ENCODE peak calls at places on chromosomes 16 and 17, in eight cellular contexts. One of them, this sample, is unnamed.

GRCh38 chr17:78075545-78075944 is 53.0 kb downstream of the TMC6 start:
- DNase-seq in stimulated activated CD4-positive, alpha-beta T cell treated with anti-CD3 and anti-CD28 coated beads, Interleukin-2, amount 100 ng/mL, for 48 hours: no peak
- DNase-seq in NCI-H748 treated with DMSO at 0.1 percent for 48 hours: no peak
- DNase-seq in mesothelial cell of epicardium: no peak
- DNase-seq in LoVo: no peak
- DNase-seq in SW480: no peak
- DNase-seq in frontal cortex: no peak
- DNase-seq in activated T-helper 1 cell treated with anti-CD3 and anti-CD28 coated beads, Interleukin-12 subunit alpha, Interleukin-12 subunit beta, Interleukin-2, Interleukin-4 antibody, amounts not matched to agents 30 ng/mL and 10 ng/mL and 1 ng/mL, durations not matched to agents 14 hours and 24 hours and 36 hours: no peak
- DNase-seq in this sample: no peak

GRCh38 chr17:59371426-59372099 is 40.1 kb downstream of the YPEL2 start:
- DNase-seq in LoVo: no peak
- DNase-seq in SW480: no peak
- DNase-seq in stimulated activated CD4-positive, alpha-beta T cell treated with anti-CD3 and anti-CD28 coated beads, Interleukin-2, amount 100 ng/mL, for 48 hours: no peak
- DNase-seq in activated T-helper 1 cell treated with anti-CD3 and anti-CD28 coated beads, Interleukin-12 subunit alpha, Interleukin-12 subunit beta, Interleukin-2, Interleukin-4 antibody, amounts not matched to agents 30 ng/mL and 10 ng/mL and 1 ng/mL, durations not matched to agents 14 hours and 24 hours and 36 hours: no peak
- DNase-seq in mesothelial cell of epicardium: no peak
- DNase-seq in NCI-H748 treated with DMSO at 0.1 percent for 48 hours: no peak
- DNase-seq in frontal cortex: no peak
- DNase-seq in this sample: no peak

GRCh38 chr17:77427471-77427991 is 286.8 kb downstream of the SEC14L1 start:
- DNase-seq in NCI-H748 treated with DMSO at 0.1 percent for 48 hours: no peak
- DNase-seq in mesothelial cell of epicardium: peak
- DNase-seq in stimulated activated CD4-positive, alpha-beta T cell treated with anti-CD3 and anti-CD28 coated beads, Interleukin-2, amount 100 ng/mL, for 48 hours: no peak
- DNase-seq in frontal cortex: no peak
- DNase-seq in SW480: no peak
- DNase-seq in activated T-helper 1 cell treated with anti-CD3 and anti-CD28 coated beads, Interleukin-12 subunit alpha, Interleukin-12 subunit beta, Interleukin-2, Interleukin-4 antibody, amounts not matched to agents 30 ng/mL and 10 ng/mL and 1 ng/mL, durations not matched to agents 14 hours and 24 hours and 36 hours: no peak
- DNase-seq in LoVo: no peak
- DNase-seq in this sample: no peak

GRCh38 chr17:3848229-3848628 is 2.2 kb upstream of the NCBP3 start:
- DNase-seq in SW480: no peak
- DNase-seq in stimulated activated CD4-positive, alpha-beta T cell treated with anti-CD3 and anti-CD28 coated beads, Interleukin-2, amount 100 ng/mL, for 48 hours: no peak
- DNase-seq in NCI-H748 treated with DMSO at 0.1 percent for 48 hours: no peak
- DNase-seq in LoVo: no peak
- DNase-seq in activated T-helper 1 cell treated with anti-CD3 and anti-CD28 coated beads, Interleukin-12 subunit alpha, Interleukin-12 subunit beta, Interleukin-2, Interleukin-4 antibody, amounts not matched to agents 30 ng/mL and 10 ng/mL and 1 ng/mL, durations not matched to agents 14 hours and 24 hours and 36 hours: no peak
- DNase-seq in frontal cortex: no peak
- DNase-seq in mesothelial cell of epicardium: no peak
- DNase-seq in this sample: no peak

GRCh38 chr17:48223945-48224344 is 116.4 kb downstream of the SNX11 start:
- DNase-seq in LoVo: no peak
- DNase-seq in SW480: no peak
- DNase-seq in frontal cortex: no peak
- DNase-seq in stimulated activated CD4-positive, alpha-beta T cell treated with anti-CD3 and anti-CD28 coated beads, Interleukin-2, amount 100 ng/mL, for 48 hours: no peak
- DNase-seq in activated T-helper 1 cell treated with anti-CD3 and anti-CD28 coated beads, Interleukin-12 subunit alpha, Interleukin-12 subunit beta, Interleukin-2, Interleukin-4 antibody, amounts not matched to agents 30 ng/mL and 10 ng/mL and 1 ng/mL, durations not matched to agents 14 hours and 24 hours and 36 hours: no peak
- DNase-seq in NCI-H748 treated with DMSO at 0.1 percent for 48 hours: no peak
- DNase-seq in mesothelial cell of epicardium: no peak
- DNase-seq in this sample: no peak

GRCh38 chr17:14304876-14305636 is 4.2 kb downstream of the HS3ST3B1 start:
- DNase-seq in activated T-helper 1 cell treated with anti-CD3 and anti-CD28 coated beads, Interleukin-12 subunit alpha, Interleukin-12 subunit beta, Interleukin-2, Interleukin-4 antibody, amounts not matched to agents 30 ng/mL and 10 ng/mL and 1 ng/mL, durations not matched to agents 14 hours and 24 hours and 36 hours: no peak
- DNase-seq in mesothelial cell of epicardium: no peak
- DNase-seq in frontal cortex: no peak
- DNase-seq in NCI-H748 treated with DMSO at 0.1 percent for 48 hours: no peak
- DNase-seq in stimulated activated CD4-positive, alpha-beta T cell treated with anti-CD3 and anti-CD28 coated beads, Interleukin-2, amount 100 ng/mL, for 48 hours: no peak
- DNase-seq in SW480: no peak
- DNase-seq in LoVo: no peak
- DNase-seq in this sample: no peak

GRCh38 chr17:17994271-17994670 is 21.6 kb downstream of the DRC3 start:
- DNase-seq in activated T-helper 1 cell treated with anti-CD3 and anti-CD28 coated beads, Interleukin-12 subunit alpha, Interleukin-12 subunit beta, Interleukin-2, Interleukin-4 antibody, amounts not matched to agents 30 ng/mL and 10 ng/mL and 1 ng/mL, durations not matched to agents 14 hours and 24 hours and 36 hours: no peak
- DNase-seq in stimulated activated CD4-positive, alpha-beta T cell treated with anti-CD3 and anti-CD28 coated beads, Interleukin-2, amount 100 ng/mL, for 48 hours: no peak
- DNase-seq in NCI-H748 treated with DMSO at 0.1 percent for 48 hours: peak
- DNase-seq in LoVo: no peak
- DNase-seq in mesothelial cell of epicardium: no peak
- DNase-seq in frontal cortex: no peak
- DNase-seq in SW480: peak
- DNase-seq in this sample: no peak

GRCh38 chr17:39889200-39889599 is 21.2 kb downstream of the ZPBP2 start:
- DNase-seq in SW480: no peak
- DNase-seq in frontal cortex: no peak
- DNase-seq in stimulated activated CD4-positive, alpha-beta T cell treated with anti-CD3 and anti-CD28 coated beads, Interleukin-2, amount 100 ng/mL, for 48 hours: no peak
- DNase-seq in mesothelial cell of epicardium: no peak
- DNase-seq in NCI-H748 treated with DMSO at 0.1 percent for 48 hours: no peak
- DNase-seq in activated T-helper 1 cell treated with anti-CD3 and anti-CD28 coated beads, Interleukin-12 subunit alpha, Interleukin-12 subunit beta, Interleukin-2, Interleukin-4 antibody, amounts not matched to agents 30 ng/mL and 10 ng/mL and 1 ng/mL, durations not matched to agents 14 hours and 24 hours and 36 hours: no peak
- DNase-seq in LoVo: no peak
- DNase-seq in this sample: no peak

GRCh38 chr17:17379197-17379991 is 76.2 kb downstream of the NT5M start:
- DNase-seq in activated T-helper 1 cell treated with anti-CD3 and anti-CD28 coated beads, Interleukin-12 subunit alpha, Interleukin-12 subunit beta, Interleukin-2, Interleukin-4 antibody, amounts not matched to agents 30 ng/mL and 10 ng/mL and 1 ng/mL, durations not matched to agents 14 hours and 24 hours and 36 hours: no peak
- DNase-seq in frontal cortex: peak
- DNase-seq in mesothelial cell of epicardium: no peak
- DNase-seq in LoVo: no peak
- DNase-seq in stimulated activated CD4-positive, alpha-beta T cell treated with anti-CD3 and anti-CD28 coated beads, Interleukin-2, amount 100 ng/mL, for 48 hours: no peak
- DNase-seq in NCI-H748 treated with DMSO at 0.1 percent for 48 hours: no peak
- DNase-seq in SW480: no peak
- DNase-seq in this sample: no peak

GRCh38 chr17:1561420-1562177 is 993 bp downstream of the PITPNA start:
- DNase-seq in stimulated activated CD4-positive, alpha-beta T cell treated with anti-CD3 and anti-CD28 coated beads, Interleukin-2, amount 100 ng/mL, for 48 hours: peak
- DNase-seq in activated T-helper 1 cell treated with anti-CD3 and anti-CD28 coated beads, Interleukin-12 subunit alpha, Interleukin-12 subunit beta, Interleukin-2, Interleukin-4 antibody, amounts not matched to agents 30 ng/mL and 10 ng/mL and 1 ng/mL, durations not matched to agents 14 hours and 24 hours and 36 hours: peak
- DNase-seq in frontal cortex: peak
- DNase-seq in LoVo: peak
- DNase-seq in NCI-H748 treated with DMSO at 0.1 percent for 48 hours: no peak
- DNase-seq in SW480: peak
- DNase-seq in mesothelial cell of epicardium: peak
- DNase-seq in this sample: peak

GRCh38 chr17:54903375-54903774 is 2.7 kb downstream of the TOM1L1 start:
- DNase-seq in activated T-helper 1 cell treated with anti-CD3 and anti-CD28 coated beads, Interleukin-12 subunit alpha, Interleukin-12 subunit beta, Interleukin-2, Interleukin-4 antibody, amounts not matched to agents 30 ng/mL and 10 ng/mL and 1 ng/mL, durations not matched to agents 14 hours and 24 hours and 36 hours: no peak
- DNase-seq in SW480: no peak
- DNase-seq in NCI-H748 treated with DMSO at 0.1 percent for 48 hours: no peak
- DNase-seq in LoVo: no peak
- DNase-seq in mesothelial cell of epicardium: no peak
- DNase-seq in stimulated activated CD4-positive, alpha-beta T cell treated with anti-CD3 and anti-CD28 coated beads, Interleukin-2, amount 100 ng/mL, for 48 hours: no peak
- DNase-seq in frontal cortex: no peak
- DNase-seq in this sample: no peak

GRCh38 chr16:11913425-11914079 is 2.2 kb downstream of the GSPT1 start:
- DNase-seq in SW480: peak
- DNase-seq in LoVo: peak
- DNase-seq in mesothelial cell of epicardium: no peak
- DNase-seq in activated T-helper 1 cell treated with anti-CD3 and anti-CD28 coated beads, Interleukin-12 subunit alpha, Interleukin-12 subunit beta, Interleukin-2, Interleukin-4 antibody, amounts not matched to agents 30 ng/mL and 10 ng/mL and 1 ng/mL, durations not matched to agents 14 hours and 24 hours and 36 hours: peak
- DNase-seq in stimulated activated CD4-positive, alpha-beta T cell treated with anti-CD3 and anti-CD28 coated beads, Interleukin-2, amount 100 ng/mL, for 48 hours: no peak
- DNase-seq in NCI-H748 treated with DMSO at 0.1 percent for 48 hours: no peak
- DNase-seq in frontal cortex: no peak
- DNase-seq in this sample: no peak